ENCODE peak calls at places on chromosomes 3 and 15, in seven cellular contexts. O is AG09319; N is activated CD8-positive, alpha-beta T cell treated with anti-CD3 and anti-CD28 coated beads for 36 hours; I is AG04450; S is WTC11; Y is mesothelial cell of epicardium; X is esophagus squamous epithelium. T is an unnamed sample.

GRCh38 chr3:195752538-195753331 is 32.0 kb downstream of the MUC20 start:
- DNase-seq in Y (no peak), S (no peak), I (no peak), X (no peak), N (no peak), O (no peak), T (no peak)

GRCh38 chr3:22582291-22582690 is 620.8 kb upstream of the UBE2E2 start:
- DNase-seq in I (no peak), S (no peak), O (no peak), N (no peak), X (no peak), Y (no peak), T (no peak)

GRCh38 chr3:180744226-180744625 is 64.9 kb upstream of the CCDC39 start:
- DNase-seq in O (no peak), N (no peak), Y (no peak), I (no peak), S (no peak), X (no peak), T (no peak)

GRCh38 chr3:179250803-179251476 is at the start of gene KCNMB3:
- DNase-seq in X (no peak), S (no peak), I (no peak), Y (no peak), N (no peak), O (no peak), T (no peak)

GRCh38 chr3:181694805-181695660 is 16.7 kb upstream of the SOX2 start:
- DNase-seq in S (peak), X (no peak), N (no peak), I (no peak), O (no peak), Y (no peak), T (no peak)

GRCh38 chr15:65569728-65570127 is 39.5 kb downstream of the HACD3 start:
- DNase-seq in I (no peak), S (no peak), Y (no peak), O (no peak), X (no peak), N (no peak), T (no peak)

GRCh38 chr15:26838742-26839460 is 28.0 kb upstream of the GABRA5 start:
- DNase-seq in S (peak), I (no peak), O (no peak), Y (no peak), N (peak), X (no peak), T (no peak)

GRCh38 chr3:185308126-185308754 is 54.4 kb upstream of the EHHADH start:
- DNase-seq in S (peak), I (peak), O (peak), X (no peak), Y (peak), N (peak), T (peak)

GRCh38 chr15:80179025-80179759 is 26.4 kb downstream of the FAH start:
- DNase-seq in I (peak), O (peak), N (no peak), S (no peak), X (no peak), Y (no peak), T (no peak)

GRCh38 chr3:55500555-55501340 is 13.6 kb upstream of the WNT5A start:
- DNase-seq in X (no peak), Y (no peak), I (no peak), S (no peak), N (no peak), O (no peak), T (no peak)

GRCh38 chr15:101162701-101163483 is 89.0 kb downstream of the CHSY1 start:
- DNase-seq in O (no peak), N (no peak), X (no peak), I (no peak), Y (peak), S (no peak), T (no peak)

GRCh38 chr3:132290833-132291232 is 26.4 kb upstream of the ACP3 start:
- DNase-seq in S (no peak), X (no peak), N (no peak), Y (no peak), O (peak), I (no peak), T (no peak)

GRCh38 chr3:150805380-150805779 is 42.4 kb upstream of the SIAH2 start:
- DNase-seq in Y (no peak), N (no peak), I (no peak), X (no peak), O (no peak), S (no peak), T (no peak)

GRCh38 chr3:48428863-48429415 is 947 bp downstream of the PLXNB1 start:
- DNase-seq in Y (peak), N (no peak), I (no peak), X (no peak), S (peak), O (no peak), T (peak)

GRCh38 chr3:181274025-181274424 is 284.5 kb upstream of the DNAJC19 start:
- DNase-seq in O (no peak), S (no peak), N (no peak), Y (no peak), X (no peak), I (no peak), T (no peak)

GRCh38 chr15:50862553-50862952 is 45.9 kb upstream of the AP4E1 start:
- DNase-seq in N (no peak), Y (no peak), S (no peak), I (no peak), O (no peak), X (no peak), T (no peak)

GRCh38 chr15:90819390-90819789 is 49.0 kb upstream of the FURIN start:
- DNase-seq in O (no peak), S (no peak), Y (no peak), N (no peak), I (no peak), X (no peak), T (no peak)

GRCh38 chr3:50588759-50589433 is 19.6 kb downstream of the HEMK1 start:
- DNase-seq in X (no peak), Y (no peak), I (no peak), N (no peak), S (no peak), O (no peak), T (no peak)

DNA sequence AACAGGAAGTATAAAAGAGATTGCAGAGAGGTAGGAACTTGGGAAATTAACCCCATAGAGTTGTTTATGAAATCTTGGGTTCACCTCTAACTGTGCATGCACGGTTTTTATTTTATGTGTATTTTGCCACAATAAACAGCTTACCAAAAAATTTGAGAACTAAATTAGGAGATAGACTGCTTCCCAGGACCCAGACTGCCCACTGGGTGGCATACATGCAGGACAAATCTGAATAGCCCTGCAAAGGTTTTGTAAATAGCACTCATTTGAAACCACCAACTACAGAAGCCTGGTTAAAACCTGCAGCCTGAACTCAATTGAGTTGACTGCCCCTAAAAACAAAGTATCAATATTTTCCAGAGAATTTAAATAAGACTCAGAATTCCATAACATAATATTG is 96.4 kb upstream of the SLCO2A1 start:
- DNase-seq in S (no peak), X (no peak), Y (no peak), N (no peak), O (no peak), I (no peak), T (no peak)
- TF ChIP-seq CTCF in S (no peak), X (no peak), Y (no peak), N (no peak), O (peak), I (peak), T (no peak)

GRCh38 chr15:78056714-78057269 is 20.7 kb downstream of the TBC1D2B start:
- DNase-seq in I (no peak), N (no peak), O (no peak), Y (no peak), S (peak), X (no peak), T (no peak)
- TF ChIP-seq CTCF in I (no peak), N (no peak), O (no peak), Y (no peak), S (no peak), X (no peak), T (no peak)

GRCh38 chr15:79025201-79025600 is 65.4 kb downstream of the RASGRF1 start:
- DNase-seq in I (no peak), N (peak), O (no peak), Y (no peak), X (no peak), S (peak), T (no peak)
- TF ChIP-seq CTCF in I (peak), N (peak), O (no peak), Y (no peak), X (no peak), S (no peak), T (peak)

GRCh38 chr3:25781145-25781757 is 2.0 kb downstream of the NGLY1 start:
- DNase-seq in I (no peak), S (no peak), X (no peak), N (no peak), Y (no peak), O (no peak), T (no peak)

GRCh38 chr3:25782636-25782937 is 656 bp downstream of the NGLY1 start:
- DNase-seq in N (no peak), Y (no peak), I (no peak), X (no peak), S (no peak), O (no peak), T (no peak)

GRCh38 chr3:25781758-25782594 is 1.3 kb downstream of the NGLY1 start:
- DNase-seq in N (no peak), O (no peak), Y (no peak), X (no peak), S (no peak), I (no peak), T (no peak)

GRCh38 chr3:25783661-25784512 is 644 bp upstream of the NGLY1 start:
- DNase-seq in O (no peak), Y (peak), X (peak), N (peak), S (peak), I (no peak), T (no peak)

DNA sequence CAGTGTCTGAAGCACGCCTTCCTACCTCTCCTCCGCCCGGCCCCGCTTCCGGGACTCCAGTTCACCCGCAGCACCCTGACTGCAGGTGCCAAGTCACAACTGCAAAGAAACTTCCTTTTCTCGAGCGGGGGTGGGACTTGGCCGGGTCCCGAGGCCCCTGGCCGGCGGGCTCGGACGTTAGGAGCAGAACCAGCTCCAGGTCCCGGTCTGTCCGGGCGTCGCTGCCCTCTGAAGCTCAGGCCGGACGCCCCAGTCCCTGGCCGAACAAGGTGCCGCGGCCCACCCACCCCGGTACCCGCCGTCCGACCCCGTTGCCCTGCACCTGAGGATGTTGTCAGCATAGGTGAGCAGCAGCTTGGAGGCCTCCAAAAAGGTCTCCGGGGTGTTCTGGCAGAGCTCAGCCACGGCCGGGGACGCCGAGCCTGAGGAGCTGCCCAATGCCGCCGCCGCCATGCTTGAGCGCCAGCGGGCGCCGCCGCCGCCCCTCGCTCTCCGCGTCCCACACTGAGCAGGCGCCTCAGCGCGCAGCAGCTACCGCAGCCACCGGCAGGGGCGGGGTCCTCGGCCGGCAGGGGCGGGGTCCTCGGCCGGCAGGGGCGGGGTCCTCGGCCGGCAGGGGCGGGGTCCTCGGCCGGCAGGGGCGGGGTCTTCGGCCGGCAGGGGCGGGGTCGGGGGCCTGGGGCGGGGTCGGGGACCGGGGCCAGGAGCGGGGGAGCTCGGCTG is at the start of gene NGLY1:
- DNase-seq in Y (peak), N (peak), O (no peak), I (peak), S (peak), X (peak), T (peak)
- TF ChIP-seq CTCF in Y (peak), N (no peak), O (no peak), I (no peak), S (no peak), X (no peak), T (peak)

DNA sequence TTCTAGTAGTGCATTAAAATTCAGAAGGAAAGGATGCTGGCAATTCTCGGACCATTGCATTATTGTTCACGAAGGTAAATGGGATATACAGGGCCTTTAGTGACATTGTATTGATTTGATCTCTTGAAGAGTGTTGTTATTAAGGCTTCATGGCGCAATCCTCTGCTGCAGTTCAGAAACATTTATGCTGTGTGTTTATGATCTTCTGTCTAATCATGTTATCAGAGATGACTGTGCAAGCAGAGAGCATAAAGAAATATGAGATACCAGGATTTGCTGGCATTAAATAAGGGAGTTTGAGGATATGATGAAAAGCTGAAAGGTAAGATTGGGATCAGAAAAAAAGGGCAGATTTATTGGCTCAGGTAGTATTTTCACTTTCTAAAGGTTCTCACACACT is 180.6 kb downstream of the EPHA6 start:
- DNase-seq in X (no peak), N (no peak), S (no peak), I (no peak), O (no peak), Y (no peak), T (no peak)
- TF ChIP-seq CTCF in X (no peak), N (no peak), S (no peak), I (no peak), O (no peak), Y (no peak), T (no peak)

DNA sequence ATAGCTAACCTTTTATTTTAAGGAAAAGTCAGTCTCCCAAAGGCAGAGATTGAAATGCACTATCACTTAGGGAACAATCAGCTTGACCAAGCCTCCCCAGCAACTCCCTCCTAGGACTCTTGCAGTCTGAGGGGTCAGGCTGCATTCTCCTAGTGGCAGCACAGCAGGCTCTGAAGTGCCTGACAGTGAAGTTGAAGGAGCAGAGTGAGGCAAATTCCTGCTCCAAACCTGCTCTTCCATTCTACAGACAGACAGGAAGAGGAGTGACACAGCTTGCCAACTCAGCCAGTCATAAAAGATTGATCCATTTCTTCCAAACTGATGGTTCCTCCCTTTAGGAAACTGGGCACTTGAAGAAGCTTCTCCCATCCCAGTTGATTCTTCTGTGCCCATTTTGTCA is 43.9 kb upstream of the SMAD3 start:
- DNase-seq in Y (no peak), X (no peak), O (no peak), S (no peak), N (no peak), I (no peak), T (no peak)
- TF ChIP-seq CTCF in Y (no peak), X (no peak), O (no peak), S (no peak), N (no peak), I (no peak), T (no peak)

GRCh38 chr3:14216257-14217048 is 37.8 kb downstream of the LSM3 start:
- DNase-seq in S (peak), O (no peak), I (no peak), N (peak), X (no peak), Y (no peak), T (peak)
- TF ChIP-seq CTCF in S (peak), O (no peak), I (peak), N (no peak), X (no peak), Y (peak), T (peak)

GRCh38 chr3:109098245-109098644 is 19.7 kb downstream of the MORC1 start:
- DNase-seq in X (no peak), Y (no peak), N (peak), S (peak), O (no peak), I (no peak), T (no peak)
- TF ChIP-seq CTCF in X (no peak), Y (peak), N (no peak), S (no peak), O (no peak), I (no peak), T (peak)

GRCh38 chr15:59364238-59364637 is 8.4 kb downstream of the MYO1E start:
- DNase-seq in S (no peak), Y (no peak), N (no peak), I (no peak), X (no peak), O (no peak), T (no peak)

GRCh38 chr15:59355730-59356129 is 16.9 kb downstream of the MYO1E start:
- DNase-seq in O (no peak), Y (no peak), S (no peak), I (no peak), N (no peak), X (no peak), T (no peak)

GRCh38 chr15:59362339-59362738 is 10.3 kb downstream of the MYO1E start:
- DNase-seq in I (no peak), O (no peak), N (no peak), S (no peak), Y (no peak), X (no peak), T (no peak)

GRCh38 chr15:59360305-59360704 is 12.4 kb downstream of the MYO1E start:
- DNase-seq in Y (no peak), N (no peak), S (peak), X (no peak), I (no peak), O (no peak), T (no peak)

GRCh38 chr15:59360896-59361295 is 11.8 kb downstream of the MYO1E start:
- DNase-seq in Y (no peak), N (no peak), X (no peak), O (no peak), S (no peak), I (no peak), T (no peak)
- TF ChIP-seq CTCF in Y (no peak), N (no peak), X (no peak), O (no peak), S (no peak), I (no peak), T (no peak)

DNA sequence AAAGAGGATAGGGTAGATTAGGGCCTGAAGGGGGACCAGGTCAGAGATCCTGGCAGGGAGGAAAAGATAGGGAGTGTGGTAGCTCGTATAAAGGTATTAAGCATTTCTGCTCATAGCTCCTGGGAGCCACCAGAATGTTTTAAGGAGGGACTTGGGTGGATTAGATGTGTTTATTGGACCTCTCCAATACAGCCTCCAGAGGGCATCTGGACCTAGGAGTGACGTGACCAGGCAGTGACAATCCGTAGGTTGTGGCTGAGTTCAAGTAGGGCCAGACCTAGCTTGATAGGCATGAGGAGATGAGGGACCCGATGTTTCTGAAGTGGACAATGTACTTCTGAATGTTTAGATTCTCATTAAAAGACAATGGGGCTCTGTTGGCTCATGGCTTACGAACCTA is 435.2 kb downstream of the MCTP2 start:
- DNase-seq in N (no peak), O (no peak), Y (no peak), X (no peak), S (no peak), I (no peak), T (no peak)
- TF ChIP-seq CTCF in N (no peak), O (no peak), Y (no peak), X (no peak), S (no peak), I (no peak), T (no peak)